ENCODE peak calls at places on chromosomes 4 and X, in six cellular contexts. A, G, M, C, N and R are unnamed samples.

GRCh38 chr4:3791910-3792542 is 25.8 kb downstream of the ADRA2C start:
- DNase-seq in A (no peak), G (no peak), M (no peak), C (peak), N (peak), R (no peak)

GRCh38 chrX:109347618-109348017 is 134.3 kb downstream of the GUCY2F start:
- DNase-seq in A (no peak), G (peak), M (peak), C (no peak), N (no peak), R (no peak)

GRCh38 chr4:37454263-37454800 is 209.8 kb downstream of the NWD2 start:
- DNase-seq in A (no peak), G (no peak), M (no peak), C (no peak), N (no peak), R (no peak)

GRCh38 chrX:154401918-154402621 is 3.9 kb downstream of the RPL10 start:
- DNase-seq in A (no peak), G (no peak), M (no peak), C (no peak), N (no peak), R (no peak)

GRCh38 chr4:20544645-20545044 is 155.6 kb upstream of the PACRGL start:
- DNase-seq in A (no peak), G (peak), M (no peak), C (no peak), N (no peak), R (no peak)

GRCh38 chr4:52983563-52984303 is 121.6 kb downstream of the RASL11B start:
- DNase-seq in A (no peak), G (peak), M (no peak), C (no peak), N (no peak), R (no peak)

GRCh38 chr4:185210102-185210981 is 944 bp downstream of the SNX25 start:
- DNase-seq in A (no peak), G (peak), M (no peak), C (peak), N (peak), R (no peak)

GRCh38 chr4:1765409-1766335 is 27.4 kb upstream of the FGFR3 start:
- DNase-seq in A (no peak), G (no peak), M (no peak), C (no peak), N (no peak), R (no peak)

GRCh38 chrX:34300871-34301270 is 168.8 kb upstream of the FAM47A start:
- DNase-seq in A (no peak), G (peak), M (no peak), C (no peak), N (no peak), R (no peak)

GRCh38 chr4:110867251-110867960 is 244.5 kb upstream of the PITX2 start:
- DNase-seq in A (no peak), G (no peak), M (no peak), C (no peak), N (no peak), R (no peak)

GRCh38 chr4:168796362-168797106 is 213.5 kb downstream of the CBR4 start:
- DNase-seq in A (no peak), G (peak), M (no peak), C (no peak), N (no peak), R (no peak)

GRCh38 chrX:140439455-140439854 is 65.4 kb downstream of the SOX3 start:
- DNase-seq in A (no peak), G (peak), M (no peak), C (peak), N (no peak), R (no peak)

GRCh38 chrX:56089376-56089775 is 142.8 kb upstream of the KLF8 start:
- DNase-seq in A (no peak), G (no peak), M (no peak), C (no peak), N (no peak), R (no peak)

GRCh38 chr4:55075823-55076418 is 49.5 kb downstream of the KDR start:
- DNase-seq in A (no peak), G (peak), M (no peak), C (no peak), N (no peak), R (no peak)

GRCh38 chrX:119549327-119550016 is 15.7 kb downstream of the STEEP1 start:
- DNase-seq in A (no peak), G (no peak), M (no peak), C (no peak), N (no peak), R (no peak)

GRCh38 chr4:53116959-53117358 is 248.9 kb downstream of the SCFD2 start:
- DNase-seq in A (no peak), G (peak), M (no peak), C (peak), N (no peak), R (no peak)

GRCh38 chr4:127781303-127782024 is 658 bp upstream of the HSPA4L start:
- DNase-seq in A (no peak), G (peak), M (no peak), C (no peak), N (peak), R (no peak)

GRCh38 chrX:100748133-100748532 is 16.2 kb upstream of the SYTL4 start:
- DNase-seq in A (no peak), G (no peak), M (no peak), C (no peak), N (no peak), R (no peak)

GRCh38 chr4:170884965-170885583 is 795.3 kb upstream of the AADAT start:
- DNase-seq in A (no peak), G (no peak), M (no peak), C (no peak), N (no peak), R (no peak)

GRCh38 chr4:112284662-112285411 is 867 bp downstream of the TIFA start:
- DNase-seq in A (no peak), G (peak), M (no peak), C (peak), N (peak), R (no peak)

GRCh38 chr4:144178414-144178813 is 37.9 kb upstream of the GYPA start:
- DNase-seq in A (no peak), G (no peak), M (no peak), C (no peak), N (no peak), R (no peak)

GRCh38 chr4:11471613-11472012 is 42.9 kb upstream of the HS3ST1 start:
- DNase-seq in A (no peak), G (no peak), M (no peak), C (no peak), N (peak), R (no peak)

GRCh38 chr4:109977854-109978501 is 65.3 kb downstream of the EGF start:
- DNase-seq in A (no peak), G (peak), M (no peak), C (no peak), N (no peak), R (no peak)

GRCh38 chr4:88900432-88900831 is 156.6 kb downstream of the FAM13A start:
- DNase-seq in A (no peak), G (peak), M (peak), C (no peak), N (no peak), R (peak)

GRCh38 chr4:8442596-8443358 is 2.2 kb downstream of the TRMT44 start:
- DNase-seq in A (no peak), G (no peak), M (no peak), C (no peak), N (no peak), R (no peak)
- H3K4me3 ChIP-seq in A (peak), G (no peak), M (no peak), C (peak), N (no peak), R (no peak)

GRCh38 chr4:92447265-92447905 is 143.6 kb downstream of the GRID2 start:
- DNase-seq in A (no peak), G (no peak), M (no peak), C (no peak), N (no peak), R (no peak)

GRCh38 chr4:92450694-92451093 is 146.9 kb downstream of the GRID2 start:
- DNase-seq in A (no peak), G (no peak), M (no peak), C (no peak), N (no peak), R (no peak)

GRCh38 chr4:92445127-92445526 is 141.4 kb downstream of the GRID2 start:
- DNase-seq in A (no peak), G (no peak), M (no peak), C (no peak), N (no peak), R (no peak)
- H3K4me3 ChIP-seq in A (no peak), G (no peak), M (no peak), C (no peak), N (no peak), R (no peak)

GRCh38 chr4:38930696-38931095 is 63.1 kb downstream of the FAM114A1 start:
- DNase-seq in A (no peak), G (no peak), M (no peak), C (no peak), N (no peak), R (no peak)
- H3K4me3 ChIP-seq in A (no peak), G (no peak), M (no peak), C (no peak), N (no peak), R (no peak)

DNA sequence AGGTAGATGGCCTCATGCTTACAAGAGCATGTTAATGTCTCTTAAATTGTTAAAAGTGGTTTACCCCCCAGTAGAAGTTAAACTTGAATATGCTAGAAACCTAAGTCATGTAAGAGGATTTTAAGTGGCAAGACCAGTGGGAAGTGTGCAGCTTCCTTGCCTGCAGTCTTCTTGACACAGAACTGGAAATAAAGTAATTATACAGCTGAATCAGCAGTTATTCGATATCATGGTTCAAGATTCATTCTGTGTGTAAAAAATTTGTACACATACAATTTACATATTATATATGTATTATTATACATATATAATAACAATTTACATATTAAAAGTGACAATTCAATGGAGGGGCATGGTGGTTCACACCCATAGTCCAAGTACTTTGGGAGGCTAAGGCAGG is 24.1 kb downstream of the UGT2B4 start:
- DNase-seq in A (no peak), G (no peak), M (no peak), C (no peak), N (no peak), R (no peak)
- H3K4me3 ChIP-seq in A (no peak), G (no peak), M (no peak), C (no peak), N (no peak), R (no peak)

DNA sequence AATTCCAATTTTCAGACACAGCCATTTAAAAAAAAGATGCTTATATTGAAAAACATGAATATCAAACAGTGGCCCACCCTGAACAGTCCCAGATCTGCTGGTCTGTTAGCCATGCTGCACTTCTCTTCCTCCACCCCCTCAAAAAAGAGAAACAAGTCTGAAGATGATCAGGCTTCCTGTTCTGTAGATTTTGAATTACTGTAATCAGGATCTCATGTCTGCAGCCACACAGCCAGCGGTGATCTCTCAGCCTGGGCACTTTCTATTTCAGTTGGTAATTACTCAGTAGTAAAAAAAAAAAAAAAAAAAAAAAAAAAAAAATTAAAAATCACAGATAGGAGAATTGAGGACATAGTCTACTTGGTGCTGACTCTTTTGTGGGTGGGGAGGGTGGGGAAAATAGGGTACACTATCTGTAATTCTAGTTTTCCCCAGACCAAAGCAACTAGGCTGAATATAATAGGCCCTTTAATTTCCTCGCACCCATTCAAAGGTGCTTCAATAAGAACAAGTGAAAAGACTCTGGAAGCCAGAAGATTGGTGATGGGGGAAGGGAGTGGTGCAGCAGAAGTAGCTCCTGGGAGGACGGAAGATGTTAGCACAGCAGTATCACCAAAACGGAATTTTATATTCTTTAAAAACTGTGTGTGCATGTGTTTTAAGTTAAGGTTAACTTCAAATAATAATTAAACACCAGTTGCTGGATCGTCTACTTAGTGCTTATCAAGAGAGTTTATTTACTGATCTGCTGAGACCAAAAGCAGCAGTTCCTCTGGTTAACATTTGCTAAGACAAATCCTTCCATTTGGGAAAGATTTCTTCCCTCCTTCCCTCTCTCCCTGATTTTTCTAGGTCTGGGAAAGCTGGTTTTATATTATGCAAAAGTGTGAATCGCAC is 47.1 kb downstream of the SPRY1 start:
- DNase-seq in A (no peak), G (peak), M (no peak), C (peak), N (no peak), R (no peak)
- H3K4me3 ChIP-seq in A (no peak), G (no peak), M (no peak), C (peak), N (no peak), R (no peak)